ENCODE peak calls at places on chromosome 4, in six cellular contexts. X is HepG2, N is K562, A is GM12878, P is H1, B is GM12892. D is an unnamed sample.

GRCh38 chr4:38131371-38132139 is 171.4 kb downstream of the PTTG2 start:
- DNase-seq in X (no peak), N (peak; percentile 32), P (peak; percentile 43), B (no peak), A (peak; percentile 84), D (no peak)

GRCh38 chr4:152063301-152064235 is 302.8 kb upstream of the GATB start:
- DNase-seq in P (no peak), N (peak; percentile 6), A (no peak), B (no peak), X (no peak), D (no peak)

GRCh38 chr4:152771736-152772533 is 7.6 kb downstream of the TIGD4 start:
- DNase-seq in N (no peak), X (no peak), A (no peak), B (no peak), P (no peak), D (no peak)

GRCh38 chr4:11929080-11929479 is 500.4 kb upstream of the HS3ST1 start:
- DNase-seq in P (no peak), B (no peak), N (no peak), A (no peak), X (no peak), D (no peak)

GRCh38 chr4:128827280-128827679 is 17.8 kb downstream of the JADE1 start:
- DNase-seq in P (no peak), X (no peak), A (no peak), B (no peak), N (no peak), D (no peak)

GRCh38 chr4:15695240-15695699 is 7.6 kb upstream of the BST1 start:
- DNase-seq in N (no peak), B (no peak), A (no peak), X (no peak), P (no peak), D (no peak)

GRCh38 chr4:37889849-37890500 is 909 bp upstream of the TBC1D1 start:
- DNase-seq in P (no peak), A (no peak), X (no peak), N (no peak), B (no peak), D (no peak)

GRCh38 chr4:30380404-30380998 is 339.7 kb upstream of the PCDH7 start:
- DNase-seq in A (no peak), B (no peak), P (peak; percentile 47), N (peak; percentile 25), X (peak; percentile 23), D (no peak)

GRCh38 chr4:45453258-45453841 is 670.5 kb downstream of the GABRG1 start:
- DNase-seq in N (no peak), P (no peak), A (no peak), B (no peak), X (peak; percentile 18), D (peak; percentile 17)

GRCh38 chr4:100170986-100171385 is 19.3 kb downstream of the DDIT4L start:
- DNase-seq in P (no peak), X (no peak), A (no peak), N (no peak), B (no peak), D (no peak)

GRCh38 chr4:128168701-128169100 is 107.6 kb downstream of the LARP1B start:
- DNase-seq in N (no peak), B (no peak), X (no peak), P (no peak), A (no peak), D (no peak)

GRCh38 chr4:23788027-23788426 is 101.8 kb downstream of the PPARGC1A start:
- DNase-seq in B (no peak), A (no peak), X (peak; percentile 81), P (no peak), N (no peak), D (no peak)

GRCh38 chr4:40622913-40623312 is 6.8 kb downstream of the RBM47 start:
- DNase-seq in P (no peak), A (peak; percentile 81), X (no peak), B (no peak), N (no peak), D (no peak)

GRCh38 chr4:117560329-117560728 is 474.0 kb upstream of the NDST3 start:
- DNase-seq in P (no peak), B (no peak), N (no peak), A (no peak), X (no peak), D (no peak)

GRCh38 chr4:87073570-87074470 is 139.0 kb downstream of the AFF1 start:
- DNase-seq in N (no peak), A (peak; percentile 93), P (no peak), B (peak; percentile 23), X (no peak), D (no peak)
- TF ChIP-seq TAF1 in N (no peak), A (no peak), P (no peak), B (no peak), X (no peak), D (no peak)

GRCh38 chr4:119026662-119027444 is 108.8 kb upstream of the MYOZ2 start:
- DNase-seq in X (no peak), N (no peak), A (no peak), B (no peak), P (no peak), D (no peak)
- TF ChIP-seq POLR2A in X (no peak), N (no peak), A (no peak), B (no peak), P (no peak), D (no peak)

GRCh38 chr4:122732329-122733026 is at the start of gene BBS12:
- DNase-seq in B (peak; percentile 70), X (peak; percentile 98), A (peak; percentile 97), P (peak; percentile 99), N (peak; percentile 100), D (peak; percentile 81)
- TF ChIP-seq POLR2AphosphoS5 in B (no peak), X (no peak), A (no peak), P (peak; percentile 55), N (no peak), D (no peak)

DNA sequence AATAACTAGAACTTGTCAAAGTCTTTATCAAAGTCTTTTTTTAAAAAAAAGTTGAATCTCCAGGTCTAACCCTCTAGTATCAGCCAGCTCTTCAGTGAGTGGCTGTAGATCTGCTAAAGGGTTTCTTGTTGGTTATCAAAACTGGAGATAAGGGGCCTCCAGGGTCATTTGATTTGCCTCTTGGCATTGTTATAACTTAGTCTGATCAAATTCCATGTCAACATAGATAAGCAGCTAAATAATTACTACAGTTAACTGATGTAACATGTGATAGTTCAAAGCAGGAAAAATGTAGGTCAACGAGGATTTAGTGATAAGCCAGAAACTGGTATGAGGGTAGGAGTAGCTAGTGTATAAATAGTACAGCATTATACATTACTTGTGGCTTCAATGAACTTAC is 465.1 kb downstream of the PDHA2 start:
- DNase-seq in P (no peak), X (no peak), A (no peak), N (no peak), B (no peak), D (no peak)
- TF ChIP-seq TAF1 in P (no peak), X (no peak), A (no peak), N (no peak), B (no peak), D (no peak)